ENCODE peak calls at places on chromosomes 7 and 10, in eight cellular contexts. L, R, T, A, C, J, B and S are unnamed samples. For H3K9me3, the result is how much of the 10 kb centered on the place peaks cover.

GRCh38 chr10:89942217-89942616 is 240.8 kb downstream of the KIF20B start:
- DNase-seq in L (no peak), R (no peak), T (no peak), A (no peak), C (no peak), J (no peak), B (no peak), S (no peak)

GRCh38 chr10:123147635-123148413 is at the start of gene HMX2:
- DNase-seq in L (no peak), R (peak), T (no peak), A (no peak), C (no peak), J (no peak), B (no peak), S (no peak)

GRCh38 chr10:19966751-19967150 is 150.5 kb downstream of the PLXDC2 start:
- DNase-seq in L (no peak), R (no peak), T (peak), A (no peak), C (no peak), J (no peak), B (no peak), S (no peak)

GRCh38 chr10:1048349-1048731 is 579 bp downstream of the IDI1 start:
- DNase-seq in L (peak), R (peak), T (no peak), A (no peak), C (peak), J (peak), B (no peak), S (no peak)

GRCh38 chr10:69973678-69974077 is 79.0 kb upstream of the MACROH2A2 start:
- DNase-seq in L (no peak), R (no peak), T (no peak), A (no peak), C (no peak), J (no peak), B (no peak), S (no peak)

GRCh38 chr10:60413306-60414012 is 23.8 kb upstream of the ANK3 start:
- DNase-seq in L (no peak), R (no peak), T (no peak), A (no peak), C (no peak), J (no peak), B (no peak), S (no peak)

GRCh38 chr7:106234425-106234824 is 50.4 kb downstream of the NAMPT start:
- DNase-seq in L (no peak), R (no peak), T (no peak), A (no peak), C (no peak), J (no peak), B (no peak), S (no peak)

GRCh38 chr10:102727037-102727818 is 12.8 kb downstream of the SFXN2 start:
- DNase-seq in L (no peak), R (no peak), T (no peak), A (no peak), C (no peak), J (no peak), B (no peak), S (no peak)

GRCh38 chr10:5563991-5564536 is 39.3 kb downstream of the CALML3 start:
- DNase-seq in L (no peak), R (peak), T (no peak), A (no peak), C (no peak), J (peak), B (peak), S (no peak)

GRCh38 chr10:7901261-7901660 is 83.0 kb downstream of the TAF3 start:
- DNase-seq in L (no peak), R (no peak), T (no peak), A (no peak), C (no peak), J (no peak), B (no peak), S (no peak)

GRCh38 chr7:29494350-29494749 is 69.3 kb upstream of the PRR15 start:
- DNase-seq in L (no peak), R (no peak), T (no peak), A (no peak), C (no peak), J (no peak), B (peak), S (no peak)

GRCh38 chr10:112754001-112754411 is 196.0 kb upstream of the TCF7L2 start:
- DNase-seq in L (no peak), R (no peak), T (peak), A (no peak), C (no peak), J (no peak), B (peak), S (no peak)

GRCh38 chr7:89238156-89238555 is 442.6 kb upstream of the TEX47 start:
- DNase-seq in L (no peak), R (no peak), T (no peak), A (no peak), C (no peak), J (no peak), B (peak), S (no peak)

GRCh38 chr7:157884461-157885062 is 547.8 kb downstream of the DNAJB6 start:
- DNase-seq in L (no peak), R (no peak), T (no peak), A (no peak), C (no peak), J (no peak), B (no peak), S (no peak)
- H3K9me3 ChIP-seq in L (under half), R (under half), T (under half), A (under half), C (under half), J (under half), B (under half), S (under half)

GRCh38 chr7:32513205-32513604 is 17.9 kb downstream of the AVL9 start:
- DNase-seq in L (no peak), R (no peak), T (no peak), A (no peak), C (no peak), J (no peak), B (no peak), S (no peak)

GRCh38 chr7:32519763-32520162 is 24.5 kb downstream of the AVL9 start:
- DNase-seq in L (no peak), R (no peak), T (no peak), A (no peak), C (no peak), J (no peak), B (no peak), S (no peak)

GRCh38 chr7:32516551-32517082 is 21.3 kb downstream of the AVL9 start:
- DNase-seq in L (no peak), R (no peak), T (no peak), A (no peak), C (peak), J (peak), B (peak), S (no peak)

GRCh38 chr7:32518534-32519140 is 23.3 kb downstream of the AVL9 start:
- DNase-seq in L (no peak), R (peak), T (peak), A (no peak), C (no peak), J (no peak), B (peak), S (no peak)

GRCh38 chr7:32515890-32516550 is 20.7 kb downstream of the AVL9 start:
- DNase-seq in L (no peak), R (peak), T (no peak), A (no peak), C (peak), J (no peak), B (peak), S (no peak)
- H3K9me3 ChIP-seq in L (under half), R (under half), T (under half), A (under half), C (under half), J (under half), B (under half), S (under half)

GRCh38 chr7:158498443-158499108 is 89.0 kb downstream of the PTPRN2 start:
- DNase-seq in L (no peak), R (no peak), T (no peak), A (no peak), C (peak), J (no peak), B (no peak), S (no peak)
- H3K9me3 ChIP-seq in L (under half), R (under half), T (under half), A (under half), C (under half), J (under half), B (under half), S (under half)

GRCh38 chr7:159323359-159323758 is 178.7 kb upstream of the VIPR2 start:
- DNase-seq in L (no peak), R (no peak), T (no peak), A (no peak), C (no peak), J (no peak), B (no peak), S (no peak)
- H3K9me3 ChIP-seq in L (under half), R (under half), T (under half), A (under half), C (under half), J (under half), B (under half), S (under half)

GRCh38 chr7:57205000-57205399 is 72.8 kb upstream of the ZNF479 start:
- DNase-seq in L (no peak), R (no peak), T (no peak), A (no peak), C (no peak), J (no peak), B (no peak), S (no peak)

GRCh38 chr7:57202274-57202673 is 70.0 kb upstream of the ZNF479 start:
- DNase-seq in L (no peak), R (no peak), T (no peak), A (no peak), C (no peak), J (no peak), B (no peak), S (no peak)

GRCh38 chr7:57201895-57202210 is 69.6 kb upstream of the ZNF479 start:
- DNase-seq in L (no peak), R (no peak), T (no peak), A (no peak), C (no peak), J (no peak), B (no peak), S (no peak)

GRCh38 chr7:57203161-57203791 is 71.0 kb upstream of the ZNF479 start:
- DNase-seq in L (no peak), R (no peak), T (no peak), A (no peak), C (no peak), J (no peak), B (no peak), S (no peak)

DNA sequence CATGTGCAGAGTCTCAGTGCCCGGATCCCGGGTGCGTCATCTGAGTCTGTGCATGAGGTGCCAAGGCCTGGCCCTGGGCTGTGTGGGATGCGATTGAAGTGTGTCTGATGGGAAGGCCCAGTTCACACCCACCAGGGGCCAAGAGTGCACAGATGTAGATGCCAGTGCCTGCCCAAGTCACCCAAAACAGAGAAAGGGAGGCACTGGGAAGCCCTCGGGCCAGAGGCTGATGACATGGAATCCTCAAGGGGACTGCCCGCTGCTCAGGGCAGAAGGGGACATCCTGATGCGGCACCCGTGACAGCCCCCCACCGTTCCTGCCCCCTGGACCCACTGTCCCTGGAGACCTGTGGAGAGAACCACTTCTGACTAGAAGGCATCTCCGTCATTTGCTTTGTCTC is 72.2 kb upstream of the ZNF479 start:
- DNase-seq in L (no peak), R (no peak), T (no peak), A (no peak), C (no peak), J (no peak), B (no peak), S (no peak)
- H3K9me3 ChIP-seq in L (under half), R (under half), T (under half), A (under half), C (under half), J (under half), B (under half), S (under half)

GRCh38 chr7:136549756-136550155 is 318.7 kb upstream of the CHRM2 start:
- DNase-seq in L (no peak), R (no peak), T (no peak), A (no peak), C (no peak), J (no peak), B (no peak), S (no peak)

GRCh38 chr7:136555933-136556332 is 312.5 kb upstream of the CHRM2 start:
- DNase-seq in L (no peak), R (no peak), T (peak), A (no peak), C (no peak), J (no peak), B (no peak), S (no peak)

DNA sequence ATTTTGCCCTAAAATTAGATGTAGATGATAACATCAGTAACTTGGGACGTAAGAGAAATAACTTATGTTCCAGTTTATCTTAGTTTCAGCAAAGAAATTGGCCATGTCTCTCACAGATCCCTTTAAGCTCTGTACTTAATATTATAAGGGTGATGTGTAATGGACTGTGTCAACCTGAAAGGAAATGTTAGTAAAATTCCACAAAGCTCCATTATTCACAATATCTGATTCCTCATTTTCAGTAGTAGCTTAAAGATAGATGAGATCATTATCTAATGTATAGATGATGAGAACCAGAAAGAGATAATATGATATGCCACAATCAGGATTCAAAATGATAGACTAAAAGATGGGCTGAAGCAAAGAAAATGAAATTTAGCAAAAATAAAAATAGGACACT is 316.8 kb upstream of the CHRM2 start:
- DNase-seq in L (no peak), R (no peak), T (no peak), A (no peak), C (no peak), J (no peak), B (no peak), S (no peak)
- H3K9me3 ChIP-seq in L (under half), R (under half), T (under half), A (under half), C (under half), J (under half), B (under half), S (under half)

GRCh38 chr10:21985541-21985940 is 18.0 kb downstream of the DNAJC1 start:
- DNase-seq in L (no peak), R (no peak), T (no peak), A (no peak), C (no peak), J (no peak), B (peak), S (no peak)

GRCh38 chr10:21976280-21976679 is 27.2 kb downstream of the DNAJC1 start:
- DNase-seq in L (no peak), R (no peak), T (no peak), A (no peak), C (no peak), J (no peak), B (no peak), S (no peak)

GRCh38 chr10:21978191-21978862 is 25.2 kb downstream of the DNAJC1 start:
- DNase-seq in L (no peak), R (no peak), T (no peak), A (no peak), C (no peak), J (no peak), B (peak), S (no peak)

GRCh38 chr10:21976739-21977138 is 26.8 kb downstream of the DNAJC1 start:
- DNase-seq in L (no peak), R (no peak), T (no peak), A (no peak), C (no peak), J (no peak), B (no peak), S (no peak)

GRCh38 chr10:21981118-21981517 is 22.4 kb downstream of the DNAJC1 start:
- DNase-seq in L (no peak), R (no peak), T (no peak), A (no peak), C (no peak), J (no peak), B (no peak), S (no peak)
- H3K9me3 ChIP-seq in L (under half), R (under half), T (under half), A (under half), C (under half), J (under half), B (under half), S (under half)